ENCODE peak calls at places on chromosomes 7 and 10, in four cellular contexts. F is MM.1S, U is hepatocyte, S is GM23248. E is an unnamed sample. For H3K9me2, the result is how much of the 10 kb centered on the place peaks cover.

GRCh38 chr7:140512317-140513000 is 33.2 kb upstream of the MKRN1 start:
- DNase-seq in F (no peak), U (peak), S (peak), E (peak)

GRCh38 chr10:4688620-4689019 is 137.4 kb upstream of the AKR1E2 start:
- DNase-seq in F (peak), U (no peak), S (no peak), E (no peak)

GRCh38 chr10:33187427-33187999 is 147.0 kb downstream of the NRP1 start:
- DNase-seq in F (no peak), U (no peak), S (no peak), E (no peak)

GRCh38 chr10:88642254-88642653 is 22.0 kb upstream of the LIPF start:
- DNase-seq in F (no peak), U (no peak), S (peak), E (no peak)

GRCh38 chr10:1036341-1036791 is 10.7 kb upstream of the IDI2 start:
- DNase-seq in F (no peak), U (peak), S (peak), E (peak)

GRCh38 chr10:20017961-20018360 is 201.7 kb downstream of the PLXDC2 start:
- DNase-seq in F (no peak), U (no peak), S (peak), E (no peak)

GRCh38 chr7:24134535-24134934 is 149.5 kb upstream of the NPY start:
- DNase-seq in F (no peak), U (no peak), S (no peak), E (no peak)

GRCh38 chr10:48880016-48880705 is 59.5 kb downstream of the LRRC18 start:
- DNase-seq in F (no peak), U (no peak), S (no peak), E (no peak)

GRCh38 chr7:2570021-2570420 is 11.2 kb downstream of the IQCE start:
- DNase-seq in F (no peak), U (no peak), S (no peak), E (no peak)

GRCh38 chr7:67453981-67454380 is 457.3 kb downstream of the TYW1 start:
- DNase-seq in F (no peak), U (no peak), S (no peak), E (no peak)

GRCh38 chr7:140479062-140479738 is at the start of gene MKRN1:
- DNase-seq in F (peak), U (peak), S (peak), E (peak)

GRCh38 chr7:36906448-36906847 is 182.2 kb upstream of the AOAH start:
- DNase-seq in F (no peak), U (peak), S (no peak), E (no peak)

GRCh38 chr10:72764151-72764550 is 72.2 kb downstream of the MCU start:
- DNase-seq in F (no peak), U (no peak), S (peak), E (peak)

GRCh38 chr7:45187089-45187945 is 29.7 kb downstream of the RAMP3 start:
- DNase-seq in F (no peak), U (no peak), S (no peak), E (no peak)

GRCh38 chr7:43137811-43138210 is 25.4 kb downstream of the HECW1 start:
- DNase-seq in F (no peak), U (no peak), S (peak), E (no peak)

GRCh38 chr7:36287371-36288241 is 102.1 kb upstream of the ANLN start:
- DNase-seq in F (peak), U (no peak), S (peak), E (peak)

GRCh38 chr7:95011156-95011928 is 103.9 kb downstream of the PPP1R9A start:
- DNase-seq in F (no peak), U (no peak), S (peak), E (peak)

GRCh38 chr10:45383682-45384320 is 9.8 kb downstream of the ALOX5 start:
- DNase-seq in F (no peak), U (no peak), S (no peak), E (no peak)

GRCh38 chr7:45563804-45564461 is 10.2 kb upstream of the ADCY1 start:
- DNase-seq in F (no peak), U (no peak), S (no peak), E (no peak)

GRCh38 chr10:26000971-26001370 is 66.9 kb downstream of the MYO3A start:
- DNase-seq in F (no peak), U (no peak), S (no peak), E (no peak)

GRCh38 chr7:150778738-150779301 is 21.3 kb downstream of the TMEM176B start:
- DNase-seq in F (peak), U (peak), S (peak), E (peak)

GRCh38 chr10:69222157-69223027 is 2.3 kb downstream of the HKDC1 start:
- DNase-seq in F (peak), U (peak), S (peak), E (peak)

DNA sequence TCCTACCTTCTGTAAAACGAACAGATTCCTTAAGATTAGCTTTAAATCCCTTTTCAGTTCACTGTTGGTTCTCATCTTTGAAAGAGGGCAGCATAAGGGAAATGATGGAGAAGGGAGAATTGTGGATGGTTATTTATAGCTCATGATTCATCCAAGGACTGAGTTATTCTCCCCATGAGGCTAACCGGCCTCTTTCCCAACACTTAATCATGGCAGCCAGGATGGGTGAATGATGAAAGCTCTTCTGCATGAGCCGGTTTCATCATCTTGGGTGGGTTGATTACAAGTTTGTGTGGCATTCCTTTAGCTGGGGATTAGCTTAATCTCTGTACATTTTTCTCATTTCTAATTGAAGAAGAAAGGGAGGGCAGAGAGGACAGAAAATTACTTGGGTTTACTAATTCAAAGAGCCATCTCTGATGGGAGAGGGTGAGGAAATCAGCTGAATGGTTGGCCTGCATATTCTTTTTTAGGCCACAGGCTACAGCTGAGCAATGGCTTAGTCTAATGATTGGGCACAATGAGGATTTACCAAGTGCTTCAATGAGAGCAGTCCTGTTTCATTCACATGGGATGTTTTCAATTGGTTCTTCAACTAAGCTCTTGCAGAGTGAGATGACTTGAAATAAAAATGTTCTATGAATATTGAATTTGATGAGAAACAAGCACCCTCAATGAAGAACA is 250.0 kb downstream of the BMPER start:
- DNase-seq in F (no peak), U (peak), S (peak), E (no peak)
- H2AFZ ChIP-seq in F (no peak), U (no peak), S (no peak), E (no peak)

GRCh38 chr7:131897016-131897789 is 340.8 kb upstream of the PODXL start:
- DNase-seq in F (no peak), U (no peak), S (peak), E (no peak)
- H3K9me2 ChIP-seq in F (under half), U (under half), S (under half), E (under half)

DNA sequence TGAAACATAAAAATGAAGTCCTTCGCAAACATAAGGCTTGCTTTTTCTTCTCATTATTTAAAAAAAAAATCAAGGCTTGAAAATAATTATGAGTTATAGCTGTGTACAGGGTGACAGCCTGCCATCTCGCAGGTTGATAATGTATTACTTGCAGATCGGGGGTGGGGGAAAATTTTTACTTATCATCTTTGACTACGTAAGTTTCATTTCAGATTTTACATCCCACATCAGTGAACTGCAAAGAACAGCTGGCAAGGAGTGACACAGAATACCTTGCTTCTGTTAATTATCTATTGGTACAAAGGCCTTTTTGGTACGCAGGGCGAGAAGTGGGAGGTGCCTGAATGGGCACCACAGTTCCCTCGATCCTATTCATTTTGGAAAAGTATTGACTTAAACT is 59.0 kb downstream of the INSYN2A start:
- DNase-seq in F (no peak), U (no peak), S (no peak), E (no peak)
- TF ChIP-seq EZH2 in F (no peak), U (no peak), S (no peak), E (no peak)

GRCh38 chr7:149003560-149004305 is 24.6 kb downstream of the PDIA4 start:
- DNase-seq in F (no peak), U (no peak), S (no peak), E (no peak)

GRCh38 chr7:149004405-149005370 is 23.6 kb downstream of the PDIA4 start:
- DNase-seq in F (no peak), U (no peak), S (no peak), E (no peak)

GRCh38 chr7:149002604-149003003 is 25.7 kb downstream of the PDIA4 start:
- DNase-seq in F (no peak), U (no peak), S (no peak), E (no peak)

GRCh38 chr7:149001427-149002068 is 26.8 kb downstream of the PDIA4 start:
- DNase-seq in F (no peak), U (no peak), S (no peak), E (no peak)

DNA sequence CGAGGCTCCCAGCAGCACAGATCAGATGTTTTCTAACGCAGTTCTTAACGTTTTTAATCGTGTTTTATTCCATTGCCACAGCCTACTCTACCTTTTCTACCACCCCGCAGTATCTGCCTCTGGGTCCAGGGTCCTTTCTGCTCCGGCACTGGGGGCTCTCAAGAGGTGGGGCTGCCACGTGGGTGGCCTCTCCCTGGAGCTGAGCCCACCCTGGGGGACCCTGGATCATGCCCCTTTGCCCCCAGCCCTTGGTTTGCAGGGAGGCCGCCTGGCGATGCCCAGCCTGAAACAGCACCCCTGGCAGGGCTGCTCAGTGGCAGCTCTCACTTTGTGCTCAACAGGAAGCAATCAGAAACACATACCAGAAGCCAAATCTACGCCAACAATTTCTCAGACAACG is 25.3 kb downstream of the PDIA4 start:
- DNase-seq in F (no peak), U (no peak), S (no peak), E (no peak)
- H2AFZ ChIP-seq in F (no peak), U (no peak), S (no peak), E (no peak)

GRCh38 chr7:131897790-131898165 is 341.4 kb upstream of the PODXL start:
- DNase-seq in F (no peak), U (no peak), S (no peak), E (no peak)
- H3K9me2 ChIP-seq in F (under half), U (under half), S (under half), E (under half)

DNA sequence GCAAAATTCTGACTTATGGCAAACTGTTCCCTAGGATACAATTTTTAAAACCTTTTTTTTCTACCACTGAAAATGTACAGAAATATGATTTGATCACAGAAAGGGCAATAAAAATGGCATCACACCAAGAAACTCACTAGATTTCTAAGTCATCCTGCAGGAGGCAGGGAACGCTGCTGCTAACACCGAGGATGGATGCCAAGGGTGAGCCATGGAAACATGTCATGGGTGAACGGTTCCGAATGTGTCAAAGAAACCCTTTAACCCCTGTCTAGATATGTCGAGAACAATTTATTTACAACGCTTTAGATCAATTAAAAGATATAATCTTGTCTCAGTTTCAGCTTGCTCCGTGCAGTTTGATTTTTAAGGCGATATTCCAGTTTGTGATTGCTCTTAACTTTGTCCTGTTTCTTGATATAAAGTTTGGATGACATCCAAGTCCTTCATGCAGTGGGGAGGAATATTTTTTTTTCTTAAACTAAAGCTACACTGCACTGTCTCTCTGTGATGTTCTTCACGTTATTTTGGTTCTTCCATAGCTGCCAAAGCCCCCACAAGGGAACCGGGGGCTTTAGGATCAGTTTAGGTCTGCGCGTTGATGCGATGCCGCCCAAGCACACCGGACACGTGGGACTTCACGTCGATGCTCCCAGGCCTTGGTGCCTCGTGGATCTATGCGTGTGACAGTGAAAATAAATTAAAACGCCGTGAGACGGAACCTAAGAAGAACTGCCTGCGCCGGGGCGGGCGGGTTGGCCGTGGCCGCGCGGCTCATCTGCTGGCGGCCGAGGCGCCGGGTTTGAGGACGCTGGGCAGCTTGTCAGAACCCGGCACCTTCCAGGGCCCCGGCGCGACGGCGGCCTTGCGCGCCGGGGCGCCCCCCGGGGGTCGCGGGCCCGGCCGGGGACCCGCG is 220.2 kb downstream of the PHTF2 start:
- DNase-seq in F (no peak), U (no peak), S (peak), E (peak)
- TF ChIP-seq EZH2 in F (no peak), U (no peak), S (no peak), E (no peak)

DNA sequence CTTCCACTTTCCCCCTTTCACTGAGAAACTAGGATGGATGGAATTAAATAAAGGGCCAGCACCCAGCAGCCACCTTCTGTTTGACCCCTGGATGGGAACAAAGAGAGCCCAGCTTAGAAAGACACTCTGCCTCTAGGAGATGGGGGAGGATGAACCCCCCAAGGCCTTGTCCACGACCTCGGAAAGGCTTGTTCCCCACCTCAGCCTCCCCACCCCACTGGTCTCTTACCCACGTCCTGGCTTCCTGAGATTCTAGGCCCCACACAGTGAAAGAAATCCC is 9.7 kb downstream of the ITPRIP start:
- DNase-seq in F (no peak), U (no peak), S (no peak), E (no peak)
- H2AFZ ChIP-seq in F (no peak), U (no peak), S (no peak), E (no peak)